ENCODE peak calls at places on chromosome 3, in six cellular contexts. L, R, U, A, J and E are unnamed samples.

GRCh38 chr3:69330891-69331400 is 54.9 kb downstream of the FRMD4B start:
- DNase-seq in A (no peak), R (no peak), U (peak), J (no peak), L (no peak), E (no peak)

GRCh38 chr3:9887478-9887877 is 2.9 kb upstream of the JAGN1 start:
- DNase-seq in J (no peak), U (no peak), L (no peak), R (no peak), A (no peak), E (no peak)

GRCh38 chr3:174116421-174116820 is 718.9 kb downstream of the NLGN1 start:
- DNase-seq in R (no peak), J (no peak), A (no peak), L (no peak), U (no peak), E (no peak)

GRCh38 chr3:30848093-30848779 is 46.2 kb downstream of the GADL1 start:
- DNase-seq in U (no peak), A (no peak), R (no peak), J (no peak), L (no peak), E (no peak)

GRCh38 chr3:111331306-111331705 is 210.7 kb upstream of the CD96 start:
- DNase-seq in J (no peak), U (no peak), L (no peak), R (no peak), A (no peak), E (no peak)

GRCh38 chr3:70550723-70551319 is 238.4 kb upstream of the MDFIC2 start:
- DNase-seq in U (peak), R (peak), L (peak), A (peak), J (no peak), E (peak)

GRCh38 chr3:109687626-109688025 is 350.3 kb upstream of the DPPA4 start:
- DNase-seq in J (no peak), L (no peak), A (no peak), R (no peak), U (no peak), E (no peak)

GRCh38 chr3:161576733-161577510 is 80.3 kb downstream of the OTOL1 start:
- DNase-seq in A (no peak), J (no peak), R (no peak), L (no peak), U (no peak), E (no peak)

GRCh38 chr3:106860182-106860581 is 517.1 kb upstream of the CCDC54 start:
- DNase-seq in U (no peak), L (no peak), J (no peak), R (no peak), A (no peak), E (no peak)

GRCh38 chr3:150811984-150812383 is 49.0 kb upstream of the SIAH2 start:
- DNase-seq in A (no peak), U (no peak), J (no peak), L (no peak), R (no peak), E (no peak)

GRCh38 chr3:46566040-46566631 is at the start of gene LRRC2:
- DNase-seq in U (peak), A (no peak), J (peak), L (peak), R (peak), E (no peak)

GRCh38 chr3:61594978-61595687 is 33.8 kb downstream of the PTPRG start:
- DNase-seq in A (no peak), L (no peak), U (peak), J (no peak), R (no peak), E (no peak)

GRCh38 chr3:128875556-128876120 is 3.8 kb upstream of the ACAD9 start:
- DNase-seq in J (peak), A (peak), R (peak), L (no peak), U (peak), E (peak)

GRCh38 chr3:60633644-60634043 is 617.6 kb downstream of the FHIT start:
- DNase-seq in A (no peak), L (no peak), J (no peak), R (no peak), U (no peak), E (no peak)

GRCh38 chr3:23894166-23895061 is 22.4 kb downstream of the NKIRAS1 start:
- DNase-seq in R (no peak), A (no peak), J (no peak), L (no peak), U (no peak), E (no peak)

GRCh38 chr3:46901591-46902187 is 24.2 kb downstream of the PTH1R start:
- DNase-seq in J (no peak), A (no peak), R (no peak), L (no peak), U (no peak), E (no peak)

GRCh38 chr3:150738688-150739087 is 24.3 kb downstream of the SIAH2 start:
- DNase-seq in L (no peak), A (no peak), J (no peak), R (no peak), U (peak), E (no peak)

GRCh38 chr3:124504332-124505059 is 225.8 kb upstream of the UMPS start:
- DNase-seq in R (no peak), L (peak), J (peak), A (no peak), U (peak), E (no peak)

GRCh38 chr3:152466784-152467183 is 198.1 kb downstream of the MBNL1 start:
- DNase-seq in L (peak), A (no peak), R (no peak), U (peak), J (no peak), E (peak)

GRCh38 chr3:27022096-27022761 is 347.0 kb downstream of the NEK10 start:
- DNase-seq in R (no peak), J (no peak), L (no peak), A (no peak), U (no peak), E (no peak)

GRCh38 chr3:72319202-72320095 is 528.8 kb downstream of the SHQ1 start:
- DNase-seq in A (no peak), L (peak), J (no peak), R (no peak), U (no peak), E (no peak)

GRCh38 chr3:196915375-196915774 is 27.0 kb downstream of the NCBP2 start:
- DNase-seq in U (no peak), A (no peak), R (no peak), L (no peak), J (no peak), E (no peak)

GRCh38 chr3:33146791-33147445 is 33.1 kb downstream of the CRTAP start:
- DNase-seq in A (no peak), J (no peak), L (no peak), R (no peak), U (peak), E (no peak)

GRCh38 chr3:114299421-114299820 is 5.6 kb downstream of the TIGIT start:
- DNase-seq in J (no peak), A (no peak), R (peak), U (peak), L (peak), E (peak)

GRCh38 chr3:135655328-135655727 is 310.2 kb upstream of the PPP2R3A start:
- DNase-seq in U (no peak), J (no peak), A (no peak), R (no peak), L (no peak), E (no peak)

GRCh38 chr3:142608615-142609014 is 12.4 kb downstream of the PLS1 start:
- DNase-seq in J (no peak), L (no peak), U (no peak), R (no peak), A (no peak), E (no peak)

GRCh38 chr3:196193738-196194541 is 17.3 kb downstream of the ZDHHC19 start:
- DNase-seq in U (no peak), R (no peak), A (no peak), L (no peak), J (no peak), E (no peak)

GRCh38 chr3:164320962-164321361 is 757.3 kb downstream of the SI start:
- DNase-seq in R (no peak), U (no peak), J (no peak), A (no peak), L (no peak), E (no peak)

GRCh38 chr3:170357920-170358854 is 672 bp downstream of the SKIL start:
- DNase-seq in U (peak), J (peak), L (peak), A (peak), R (peak), E (peak)

GRCh38 chr3:98553751-98554150 is 22.0 kb downstream of the GPR15 start:
- DNase-seq in L (no peak), U (no peak), A (no peak), J (no peak), R (no peak), E (no peak)

GRCh38 chr3:40366203-40367162 is 20.5 kb upstream of the ENTPD3 start:
- DNase-seq in R (no peak), L (no peak), J (no peak), A (no peak), U (peak), E (no peak)

GRCh38 chr3:120177151-120177550 is 82.9 kb upstream of the GSK3B start:
- DNase-seq in J (no peak), R (no peak), U (peak), A (no peak), L (peak), E (peak)

GRCh38 chr3:44893097-44893496 is 18.7 kb downstream of the TGM4 start:
- DNase-seq in R (no peak), J (no peak), U (peak), A (no peak), L (peak), E (no peak)

GRCh38 chr3:124601189-124601588 is 129.1 kb upstream of the UMPS start:
- DNase-seq in J (no peak), L (no peak), R (no peak), A (no peak), U (no peak), E (no peak)

GRCh38 chr3:182651461-182651860 is 141.8 kb upstream of the ATP11B start:
- DNase-seq in L (no peak), R (no peak), A (no peak), J (no peak), U (no peak), E (no peak)

GRCh38 chr3:40620151-40620550 is 95.4 kb downstream of the ZNF621 start:
- DNase-seq in J (peak), L (no peak), U (no peak), R (no peak), A (no peak), E (no peak)

GRCh38 chr3:74988095-74988494 is 373.6 kb upstream of the CNTN3 start:
- DNase-seq in A (no peak), R (no peak), U (no peak), J (no peak), L (no peak), E (no peak)

GRCh38 chr3:40191251-40191650 is 118.3 kb upstream of the EIF1B start:
- DNase-seq in U (no peak), L (no peak), A (no peak), J (no peak), R (no peak), E (no peak)